ENCODE peak calls at places on chromosomes 2 and 18, in nine cellular contexts. One of them, this sample, is unnamed. For H3K9me3, the result is how much of the 10 kb centered on the place peaks cover.

GRCh38 chr2:222448806-222449205 is 24.5 kb downstream of the SGPP2 start:
- DNase-seq in gastrocnemius medialis: peak
- DNase-seq in uterus: peak
- DNase-seq in tibial artery: no peak
- DNase-seq in astrocyte: peak
- DNase-seq in lower lobe of right lung: no peak
- DNase-seq in cardiac muscle cell: peak
- DNase-seq in AG04450: peak
- DNase-seq in colonic mucosa: no peak
- DNase-seq in this sample: no peak

GRCh38 chr18:13176847-13177246 is 41.7 kb upstream of the LDLRAD4 start:
- DNase-seq in gastrocnemius medialis: no peak
- DNase-seq in uterus: no peak
- DNase-seq in tibial artery: no peak
- DNase-seq in astrocyte: no peak
- DNase-seq in lower lobe of right lung: no peak
- DNase-seq in cardiac muscle cell: no peak
- DNase-seq in AG04450: no peak
- DNase-seq in colonic mucosa: peak
- DNase-seq in this sample: no peak

GRCh38 chr18:29002747-29003146 is 825.8 kb upstream of the CDH2 start:
- DNase-seq in gastrocnemius medialis: no peak
- DNase-seq in uterus: peak
- DNase-seq in tibial artery: no peak
- DNase-seq in astrocyte: no peak
- DNase-seq in lower lobe of right lung: no peak
- DNase-seq in cardiac muscle cell: no peak
- DNase-seq in AG04450: no peak
- DNase-seq in colonic mucosa: no peak
- DNase-seq in this sample: no peak

GRCh38 chr2:63729831-63730230 is 111.9 kb upstream of the UGP2 start:
- DNase-seq in gastrocnemius medialis: no peak
- DNase-seq in uterus: no peak
- DNase-seq in tibial artery: no peak
- DNase-seq in astrocyte: no peak
- DNase-seq in lower lobe of right lung: no peak
- DNase-seq in cardiac muscle cell: no peak
- DNase-seq in AG04450: no peak
- DNase-seq in colonic mucosa: no peak
- DNase-seq in this sample: no peak

GRCh38 chr2:70089946-70090523 is 2.8 kb downstream of the PCBP1 start:
- DNase-seq in gastrocnemius medialis: no peak
- DNase-seq in uterus: no peak
- DNase-seq in tibial artery: no peak
- DNase-seq in astrocyte: no peak
- DNase-seq in lower lobe of right lung: no peak
- DNase-seq in cardiac muscle cell: no peak
- DNase-seq in AG04450: no peak
- DNase-seq in colonic mucosa: no peak
- DNase-seq in this sample: no peak

GRCh38 chr18:56083097-56083865 is 495.3 kb upstream of the TCF4 start:
- DNase-seq in gastrocnemius medialis: peak
- DNase-seq in uterus: peak
- DNase-seq in tibial artery: no peak
- DNase-seq in astrocyte: peak
- DNase-seq in lower lobe of right lung: no peak
- DNase-seq in cardiac muscle cell: peak
- DNase-seq in AG04450: peak
- DNase-seq in colonic mucosa: peak
- DNase-seq in this sample: peak

GRCh38 chr2:30226144-30227032 is 4.9 kb upstream of the LBH start:
- DNase-seq in gastrocnemius medialis: no peak
- DNase-seq in uterus: no peak
- DNase-seq in tibial artery: no peak
- DNase-seq in astrocyte: peak
- DNase-seq in lower lobe of right lung: no peak
- DNase-seq in cardiac muscle cell: peak
- DNase-seq in AG04450: no peak
- DNase-seq in colonic mucosa: no peak
- DNase-seq in this sample: no peak

GRCh38 chr2:188333751-188334524 is 42.3 kb downstream of the GULP1 start:
- DNase-seq in gastrocnemius medialis: peak
- DNase-seq in uterus: no peak
- DNase-seq in tibial artery: no peak
- DNase-seq in astrocyte: peak
- DNase-seq in lower lobe of right lung: no peak
- DNase-seq in cardiac muscle cell: peak
- DNase-seq in AG04450: no peak
- DNase-seq in colonic mucosa: no peak
- DNase-seq in this sample: no peak

GRCh38 chr2:218223046-218223445 is 6.1 kb downstream of the ARPC2 start:
- DNase-seq in gastrocnemius medialis: no peak
- DNase-seq in uterus: no peak
- DNase-seq in tibial artery: no peak
- DNase-seq in astrocyte: no peak
- DNase-seq in lower lobe of right lung: no peak
- DNase-seq in cardiac muscle cell: peak
- DNase-seq in AG04450: no peak
- DNase-seq in colonic mucosa: no peak
- DNase-seq in this sample: no peak

GRCh38 chr2:88561646-88562388 is 65.4 kb downstream of the EIF2AK3 start:
- DNase-seq in gastrocnemius medialis: no peak
- DNase-seq in uterus: no peak
- DNase-seq in tibial artery: no peak
- DNase-seq in astrocyte: no peak
- DNase-seq in lower lobe of right lung: no peak
- DNase-seq in cardiac muscle cell: no peak
- DNase-seq in AG04450: no peak
- DNase-seq in colonic mucosa: no peak
- DNase-seq in this sample: no peak

GRCh38 chr2:26936855-26937254 is 33.6 kb upstream of the MAPRE3 start:
- DNase-seq in gastrocnemius medialis: no peak
- DNase-seq in uterus: no peak
- DNase-seq in tibial artery: no peak
- DNase-seq in astrocyte: no peak
- DNase-seq in lower lobe of right lung: no peak
- DNase-seq in cardiac muscle cell: no peak
- DNase-seq in AG04450: no peak
- DNase-seq in colonic mucosa: no peak
- DNase-seq in this sample: no peak
- TF ChIP-seq CTCF in gastrocnemius medialis: no peak
- TF ChIP-seq CTCF in uterus: no peak
- TF ChIP-seq CTCF in tibial artery: no peak
- TF ChIP-seq CTCF in astrocyte: no peak
- TF ChIP-seq CTCF in lower lobe of right lung: no peak
- TF ChIP-seq CTCF in cardiac muscle cell: no peak
- TF ChIP-seq CTCF in AG04450: no peak
- TF ChIP-seq CTCF in colonic mucosa: no peak
- TF ChIP-seq CTCF in this sample: no peak

GRCh38 chr2:234146087-234146826 is 95.8 kb downstream of the SPP2 start:
- DNase-seq in gastrocnemius medialis: no peak
- DNase-seq in uterus: no peak
- DNase-seq in tibial artery: no peak
- DNase-seq in astrocyte: peak
- DNase-seq in lower lobe of right lung: no peak
- DNase-seq in cardiac muscle cell: peak
- DNase-seq in AG04450: no peak
- DNase-seq in colonic mucosa: no peak
- DNase-seq in this sample: no peak

GRCh38 chr2:234142530-234142929 is 92.0 kb downstream of the SPP2 start:
- DNase-seq in gastrocnemius medialis: no peak
- DNase-seq in uterus: no peak
- DNase-seq in tibial artery: no peak
- DNase-seq in astrocyte: peak
- DNase-seq in lower lobe of right lung: no peak
- DNase-seq in cardiac muscle cell: no peak
- DNase-seq in AG04450: no peak
- DNase-seq in colonic mucosa: no peak
- DNase-seq in this sample: no peak

GRCh38 chr2:234147335-234147861 is 96.9 kb downstream of the SPP2 start:
- DNase-seq in gastrocnemius medialis: no peak
- DNase-seq in uterus: no peak
- DNase-seq in tibial artery: no peak
- DNase-seq in astrocyte: peak
- DNase-seq in lower lobe of right lung: no peak
- DNase-seq in cardiac muscle cell: no peak
- DNase-seq in AG04450: no peak
- DNase-seq in colonic mucosa: no peak
- DNase-seq in this sample: no peak

GRCh38 chr2:234145511-234145910 is 95.0 kb downstream of the SPP2 start:
- DNase-seq in gastrocnemius medialis: no peak
- DNase-seq in uterus: no peak
- DNase-seq in tibial artery: no peak
- DNase-seq in astrocyte: no peak
- DNase-seq in lower lobe of right lung: no peak
- DNase-seq in cardiac muscle cell: no peak
- DNase-seq in AG04450: no peak
- DNase-seq in colonic mucosa: no peak
- DNase-seq in this sample: no peak

DNA sequence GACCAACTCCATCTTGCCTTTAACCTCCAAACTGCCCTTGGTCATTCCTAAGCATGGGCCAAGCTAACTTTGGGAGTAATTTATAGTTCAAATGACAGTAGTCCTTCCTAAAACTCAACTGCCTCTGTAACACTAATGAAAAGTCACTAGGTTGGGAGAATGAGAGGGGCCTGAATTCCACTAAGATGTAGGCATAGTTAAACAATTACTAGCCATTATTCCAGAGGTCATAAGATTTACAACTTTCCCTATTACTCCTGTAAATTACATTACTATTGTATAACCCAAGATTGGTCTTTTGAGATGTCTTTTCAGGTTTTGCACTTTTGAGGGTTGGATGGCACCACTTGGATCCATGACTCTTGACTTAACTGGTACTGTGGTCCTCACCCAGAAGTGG is 94.6 kb downstream of the SPP2 start:
- DNase-seq in gastrocnemius medialis: no peak
- DNase-seq in uterus: no peak
- DNase-seq in tibial artery: no peak
- DNase-seq in astrocyte: no peak
- DNase-seq in lower lobe of right lung: no peak
- DNase-seq in cardiac muscle cell: no peak
- DNase-seq in AG04450: no peak
- DNase-seq in colonic mucosa: no peak
- DNase-seq in this sample: no peak
- H3K9me3 ChIP-seq in gastrocnemius medialis: under half
- H3K9me3 ChIP-seq in uterus: under half
- H3K9me3 ChIP-seq in tibial artery: under half
- H3K9me3 ChIP-seq in astrocyte: under half
- H3K9me3 ChIP-seq in lower lobe of right lung: under half
- H3K9me3 ChIP-seq in cardiac muscle cell: under half
- H3K9me3 ChIP-seq in AG04450: under half
- H3K9me3 ChIP-seq in colonic mucosa: under half
- H3K9me3 ChIP-seq in this sample: under half

GRCh38 chr18:498901-499300 is 1.6 kb downstream of the COLEC12 start:
- DNase-seq in gastrocnemius medialis: no peak
- DNase-seq in uterus: no peak
- DNase-seq in tibial artery: no peak
- DNase-seq in astrocyte: no peak
- DNase-seq in lower lobe of right lung: no peak
- DNase-seq in cardiac muscle cell: no peak
- DNase-seq in AG04450: no peak
- DNase-seq in colonic mucosa: no peak
- DNase-seq in this sample: no peak

GRCh38 chr18:499351-500229 is 911 bp downstream of the COLEC12 start:
- DNase-seq in gastrocnemius medialis: no peak
- DNase-seq in uterus: peak
- DNase-seq in tibial artery: no peak
- DNase-seq in astrocyte: peak
- DNase-seq in lower lobe of right lung: peak
- DNase-seq in cardiac muscle cell: peak
- DNase-seq in AG04450: no peak
- DNase-seq in colonic mucosa: no peak
- DNase-seq in this sample: no peak

GRCh38 chr18:501406-501714 is 859 bp upstream of the COLEC12 start:
- DNase-seq in gastrocnemius medialis: no peak
- DNase-seq in uterus: no peak
- DNase-seq in tibial artery: no peak
- DNase-seq in astrocyte: no peak
- DNase-seq in lower lobe of right lung: no peak
- DNase-seq in cardiac muscle cell: no peak
- DNase-seq in AG04450: no peak
- DNase-seq in colonic mucosa: no peak
- DNase-seq in this sample: no peak

GRCh38 chr18:500230-500555 is 308 bp downstream of the COLEC12 start:
- DNase-seq in gastrocnemius medialis: no peak
- DNase-seq in uterus: peak
- DNase-seq in tibial artery: no peak
- DNase-seq in astrocyte: no peak
- DNase-seq in lower lobe of right lung: no peak
- DNase-seq in cardiac muscle cell: peak
- DNase-seq in AG04450: no peak
- DNase-seq in colonic mucosa: no peak
- DNase-seq in this sample: no peak

DNA sequence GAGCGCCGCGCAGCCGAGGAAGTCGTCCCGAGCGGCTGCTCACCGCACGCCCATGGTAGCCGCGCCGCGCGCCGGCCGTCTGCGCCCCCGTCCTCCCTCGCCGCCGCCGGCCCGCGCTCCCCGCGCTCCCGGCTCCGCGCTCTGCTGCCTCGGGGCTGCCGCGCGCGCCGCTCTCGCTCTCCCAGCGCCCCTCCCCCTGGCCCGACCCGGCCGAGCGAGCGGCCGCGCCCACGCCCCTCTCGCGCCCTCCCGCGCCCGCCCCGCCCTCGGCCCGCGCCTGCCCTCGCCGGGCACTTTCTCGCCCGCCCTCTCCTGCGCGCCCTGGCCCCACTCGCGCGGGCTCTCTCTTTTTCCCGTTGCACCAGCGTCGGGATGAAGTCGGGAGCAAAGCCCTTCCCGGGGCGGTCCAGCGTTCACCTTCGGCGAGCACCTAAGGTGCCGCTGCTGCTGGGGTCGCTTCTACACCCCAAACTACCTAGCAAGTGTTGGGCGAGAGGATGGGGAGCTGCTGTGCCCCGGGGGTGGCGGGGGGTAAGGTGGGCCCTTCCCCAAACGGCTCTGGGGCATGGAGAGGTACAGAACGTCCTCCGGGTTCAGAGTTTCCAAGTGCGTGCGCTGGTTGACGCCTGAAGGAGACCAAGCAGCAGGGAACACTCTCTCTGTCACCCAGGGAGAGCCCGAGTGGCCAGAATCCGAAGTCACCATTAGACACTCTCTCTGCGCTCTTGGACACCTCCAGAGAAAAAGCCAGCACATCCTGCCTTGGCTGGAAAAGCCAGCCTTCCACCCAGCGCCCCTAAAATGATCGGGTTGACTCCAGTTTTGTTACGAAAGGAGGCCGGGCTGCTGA is at the start of gene COLEC12:
- DNase-seq in gastrocnemius medialis: no peak
- DNase-seq in uterus: peak
- DNase-seq in tibial artery: no peak
- DNase-seq in astrocyte: no peak
- DNase-seq in lower lobe of right lung: peak
- DNase-seq in cardiac muscle cell: peak
- DNase-seq in AG04450: no peak
- DNase-seq in colonic mucosa: no peak
- DNase-seq in this sample: no peak
- TF ChIP-seq CTCF in gastrocnemius medialis: no peak
- TF ChIP-seq CTCF in uterus: no peak
- TF ChIP-seq CTCF in tibial artery: no peak
- TF ChIP-seq CTCF in astrocyte: no peak
- TF ChIP-seq CTCF in lower lobe of right lung: no peak
- TF ChIP-seq CTCF in cardiac muscle cell: no peak
- TF ChIP-seq CTCF in AG04450: no peak
- TF ChIP-seq CTCF in colonic mucosa: no peak
- TF ChIP-seq CTCF in this sample: no peak

GRCh38 chr2:14417586-14417985 is 214.9 kb upstream of the LRATD1 start:
- DNase-seq in gastrocnemius medialis: no peak
- DNase-seq in uterus: no peak
- DNase-seq in tibial artery: no peak
- DNase-seq in astrocyte: peak
- DNase-seq in lower lobe of right lung: no peak
- DNase-seq in cardiac muscle cell: no peak
- DNase-seq in AG04450: no peak
- DNase-seq in colonic mucosa: no peak
- DNase-seq in this sample: no peak
- H3K9me3 ChIP-seq in gastrocnemius medialis: under half
- H3K9me3 ChIP-seq in uterus: under half
- H3K9me3 ChIP-seq in tibial artery: under half
- H3K9me3 ChIP-seq in astrocyte: under half
- H3K9me3 ChIP-seq in lower lobe of right lung: under half
- H3K9me3 ChIP-seq in cardiac muscle cell: under half
- H3K9me3 ChIP-seq in AG04450: under half
- H3K9me3 ChIP-seq in colonic mucosa: under half
- H3K9me3 ChIP-seq in this sample: under half

This sample was measured in spleen.